ENCODE peak calls at places on chromosomes 5 and 9, in five cellular contexts. W is AG04450, E is uterus, B is kidney, C is keratinocyte. X is an unnamed sample. For H3K9me3, the result is how much of the 10 kb centered on the place peaks cover.

GRCh38 chr9:79581794-79582193 is 10.0 kb downstream of the TLE4 start:
- DNase-seq in W (peak), E (no peak), B (no peak), C (peak), X (no peak)

GRCh38 chr5:66807743-66808142 is 211.6 kb downstream of the MAST4 start:
- DNase-seq in W (peak), E (peak), B (no peak), C (no peak), X (no peak)

GRCh38 chr5:36945687-36946086 is 69.1 kb downstream of the NIPBL start:
- DNase-seq in W (no peak), E (no peak), B (no peak), C (no peak), X (no peak)

GRCh38 chr5:92081958-92082712 is 699.0 kb upstream of the ARRDC3 start:
- DNase-seq in W (no peak), E (no peak), B (no peak), C (no peak), X (no peak)

GRCh38 chr5:139251281-139251687 is 42.3 kb upstream of the MATR3 start:
- DNase-seq in W (no peak), E (no peak), B (no peak), C (no peak), X (no peak)

GRCh38 chr9:83059417-83059816 is 3.5 kb downstream of the RASEF start:
- DNase-seq in W (no peak), E (no peak), B (no peak), C (no peak), X (no peak)

GRCh38 chr5:168941901-168942300 is 359.0 kb downstream of the SLIT3 start:
- DNase-seq in W (no peak), E (no peak), B (no peak), C (no peak), X (no peak)

GRCh38 chr5:123814796-123815479 is 303.0 kb downstream of the CSNK1G3 start:
- DNase-seq in W (no peak), E (no peak), B (no peak), C (no peak), X (no peak)

GRCh38 chr5:29037716-29038115 is 1999.3 kb upstream of the CDH9 start:
- DNase-seq in W (no peak), E (no peak), B (no peak), C (no peak), X (no peak)

GRCh38 chr9:71806916-71807315 is 38.6 kb upstream of the CEMIP2 start:
- DNase-seq in W (peak), E (peak), B (no peak), C (peak), X (peak)

GRCh38 chr9:126623314-126623666 is 9.6 kb downstream of the LMX1B start:
- DNase-seq in W (no peak), E (no peak), B (no peak), C (no peak), X (no peak)

GRCh38 chr5:133864711-133865110 is 103.7 kb downstream of the C5orf15 start:
- DNase-seq in W (no peak), E (no peak), B (no peak), C (no peak), X (no peak)

GRCh38 chr5:34587355-34588241 is 68.5 kb upstream of the RAI14 start:
- DNase-seq in W (no peak), E (no peak), B (no peak), C (no peak), X (no peak)

GRCh38 chr5:168978015-168978414 is 322.9 kb downstream of the SLIT3 start:
- DNase-seq in W (no peak), E (no peak), B (no peak), C (peak), X (no peak)

GRCh38 chr9:132726561-132727150 is 56.4 kb downstream of the GTF3C4 start:
- DNase-seq in W (no peak), E (no peak), B (no peak), C (no peak), X (no peak)

GRCh38 chr5:133739381-133739780 is 127.0 kb upstream of the FSTL4 start:
- DNase-seq in W (no peak), E (no peak), B (no peak), C (no peak), X (no peak)

GRCh38 chr5:128877476-128877875 is 87.8 kb upstream of the SLC27A6 start:
- DNase-seq in W (no peak), E (no peak), B (no peak), C (no peak), X (no peak)

GRCh38 chr5:58056546-58056945 is 403.3 kb downstream of the PLK2 start:
- DNase-seq in W (no peak), E (no peak), B (no peak), C (no peak), X (no peak)

GRCh38 chr5:115168829-115169391 is 798 bp downstream of the TRIM36 start:
- DNase-seq in W (no peak), E (no peak), B (no peak), C (no peak), X (no peak)

GRCh38 chr9:114745108-114745848 is 60.6 kb downstream of the TNFSF15 start:
- DNase-seq in W (no peak), E (no peak), B (no peak), C (no peak), X (no peak)

GRCh38 chr5:16515532-16515931 is 49.9 kb upstream of the ZNF622 start:
- DNase-seq in W (no peak), E (no peak), B (no peak), C (no peak), X (no peak)

GRCh38 chr5:78260771-78261170 is 33.7 kb downstream of the AP3B1 start:
- DNase-seq in W (peak), E (no peak), B (no peak), C (peak), X (no peak)

GRCh38 chr5:91178461-91178860 is 204.7 kb downstream of the ARRDC3 start:
- DNase-seq in W (no peak), E (no peak), B (no peak), C (no peak), X (no peak)

GRCh38 chr5:153813871-153814270 is 224.8 kb downstream of the FAM114A2 start:
- DNase-seq in W (no peak), E (no peak), B (no peak), C (no peak), X (no peak)

GRCh38 chr5:177426566-177427210 is at the start of gene GRK6:
- DNase-seq in W (no peak), E (peak), B (peak), C (no peak), X (no peak)

DNA sequence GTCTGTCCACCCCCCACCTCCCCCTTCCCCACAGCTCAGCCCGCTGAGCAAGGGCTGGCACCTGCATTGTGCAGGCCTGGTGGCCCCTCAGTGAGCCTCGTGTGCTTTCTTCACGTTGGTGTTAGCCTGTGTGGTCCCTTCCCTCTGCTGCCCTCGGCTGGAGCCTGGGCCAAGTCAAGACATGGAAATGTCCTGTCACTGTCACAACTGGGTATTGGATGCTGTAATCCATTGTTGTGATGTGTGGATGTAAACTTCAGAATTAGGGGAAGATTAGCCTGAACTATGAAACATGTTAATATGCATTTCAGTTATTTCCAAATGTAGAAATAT is 103.9 kb downstream of the TRIO start:
- DNase-seq in W (no peak), E (no peak), B (no peak), C (no peak), X (no peak)
- TF ChIP-seq CTCF in W (no peak), E (no peak), B (no peak), C (no peak), X (no peak)

GRCh38 chr5:162801235-162801634 is 636.2 kb upstream of the CCNG1 start:
- DNase-seq in W (no peak), E (no peak), B (no peak), C (no peak), X (no peak)
- H3K4me3 ChIP-seq in W (no peak), E (no peak), B (no peak), C (no peak), X (no peak)

GRCh38 chr5:173592050-173592669 is 24.3 kb downstream of the BOD1 start:
- DNase-seq in W (no peak), E (no peak), B (no peak), C (no peak), X (no peak)
- H3K9me3 ChIP-seq in W (under half), E (under half), B (under half), C (under half), X (under half)

DNA sequence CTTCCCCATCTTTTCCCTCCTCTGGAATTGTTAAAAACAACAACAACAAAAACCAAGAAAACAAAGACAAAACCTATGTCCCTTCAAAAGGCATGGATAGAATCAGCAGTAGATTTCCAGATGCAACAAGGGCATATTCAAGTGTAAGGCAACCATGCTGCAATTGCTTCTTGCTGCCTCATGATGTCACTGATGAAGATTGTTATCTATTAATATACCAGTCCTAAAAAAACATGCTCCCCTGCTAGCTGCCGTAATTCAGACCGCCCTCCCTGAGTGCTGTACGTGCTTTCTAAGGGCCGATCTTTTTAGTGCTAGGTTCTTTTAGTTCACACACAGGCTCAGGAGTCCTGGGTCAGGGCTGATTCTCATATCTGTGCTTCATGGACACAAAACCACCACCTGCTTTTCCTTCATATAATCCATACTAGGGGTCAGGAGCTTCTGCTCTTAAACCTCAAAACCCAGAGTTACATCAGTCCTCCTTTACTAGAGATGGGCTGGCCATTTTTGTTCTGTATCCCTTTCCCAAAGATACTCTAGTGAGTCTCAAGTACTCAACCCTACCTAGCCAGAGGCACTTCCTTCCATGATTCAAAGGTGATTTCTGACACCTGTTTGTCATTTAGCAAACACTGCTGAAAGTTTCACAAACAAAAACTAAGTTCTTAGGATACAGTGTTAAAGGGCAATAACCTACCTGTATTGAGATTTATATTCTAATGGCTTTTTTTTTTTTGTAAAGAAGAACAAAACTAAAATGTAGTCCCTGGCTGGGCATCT is 82.1 kb downstream of the GIN1 start:
- DNase-seq in W (no peak), E (no peak), B (no peak), C (no peak), X (no peak)
- TF ChIP-seq CTCF in W (no peak), E (no peak), B (no peak), C (no peak), X (no peak)

DNA sequence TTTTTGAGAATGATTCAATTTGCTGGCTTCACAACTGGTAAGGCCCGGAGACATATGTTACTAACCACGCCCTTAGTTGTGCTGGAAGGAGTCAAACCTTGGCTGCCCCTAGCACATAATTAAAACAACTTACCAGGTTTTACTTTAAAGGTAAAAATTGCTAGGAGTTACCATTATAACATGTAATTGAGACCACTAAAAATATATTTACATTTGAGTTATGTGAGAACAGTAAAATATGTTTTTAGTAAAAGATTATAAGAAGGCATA is 435.6 kb upstream of the CDH9 start:
- DNase-seq in W (no peak), E (no peak), B (no peak), C (no peak), X (no peak)
- H3K4me3 ChIP-seq in W (no peak), E (no peak), B (no peak), C (no peak), X (no peak)

DNA sequence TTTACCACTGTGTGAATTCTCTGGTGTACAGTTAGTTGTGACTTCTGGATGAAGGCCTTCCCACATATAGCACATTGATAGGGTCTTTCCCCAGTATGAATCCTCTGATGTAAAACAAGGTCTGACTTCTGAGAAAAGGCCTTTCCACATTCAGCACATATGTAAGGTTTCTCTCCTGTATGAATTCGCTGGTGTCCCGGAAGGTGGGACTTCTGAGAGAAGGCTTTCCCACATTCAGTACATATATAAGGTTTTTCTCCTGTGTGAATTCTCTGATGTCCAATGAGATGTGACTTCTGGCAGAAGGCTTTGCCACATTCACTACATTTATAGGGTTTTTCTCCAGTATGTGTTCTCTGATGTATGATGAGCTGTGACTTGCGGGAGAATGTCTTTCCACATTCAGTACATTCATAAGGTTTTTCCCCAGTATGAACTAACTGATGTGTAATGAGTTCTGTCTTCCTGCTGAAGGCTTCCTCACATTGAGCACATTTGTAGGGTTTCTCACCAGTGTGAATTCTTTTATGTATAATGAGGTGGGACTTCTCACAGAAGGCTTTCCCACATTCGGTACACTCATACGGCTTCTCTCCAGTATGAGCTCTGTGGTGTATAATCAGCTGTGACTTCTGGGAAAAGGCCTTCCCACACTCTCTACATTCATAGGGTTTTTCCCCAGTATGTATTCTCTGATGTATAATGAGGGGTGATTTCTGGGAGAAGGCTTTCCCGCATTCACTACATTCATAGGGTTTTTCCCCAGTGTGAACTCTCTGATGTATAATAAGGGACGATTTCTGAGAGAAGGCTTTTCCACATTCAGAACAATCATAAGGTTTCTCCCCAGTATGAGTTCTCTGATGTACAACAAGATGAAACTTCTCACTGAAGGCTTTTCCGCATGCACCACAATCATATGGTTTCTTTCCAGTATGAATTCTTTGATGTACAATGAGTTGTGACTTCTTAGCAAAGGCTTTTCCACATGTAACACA is 9.1 kb downstream of the ZNF300 start:
- DNase-seq in W (no peak), E (no peak), B (no peak), C (no peak), X (no peak)
- H3K9me3 ChIP-seq in W (under half), E (under half), B (half or more), C (under half), X (half or more)

DNA sequence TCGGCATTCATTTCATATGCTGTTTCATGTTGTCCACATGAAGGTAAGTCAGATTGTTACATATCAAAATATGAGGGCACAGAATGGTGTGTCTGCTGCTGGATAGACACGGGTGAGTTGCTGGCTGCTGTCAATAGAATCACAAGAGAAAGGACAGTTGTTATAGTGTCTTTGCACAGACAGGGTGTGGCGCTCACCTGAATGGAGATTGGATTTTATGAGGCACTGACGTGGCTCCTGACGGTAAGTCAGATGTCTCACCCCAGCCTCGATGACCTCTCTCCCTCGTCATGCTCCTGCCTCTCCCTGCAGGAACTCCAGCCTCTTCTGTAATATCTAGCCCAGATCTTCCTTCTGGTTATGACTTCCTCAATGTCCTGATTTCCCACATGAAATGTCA is 75.4 kb upstream of the SELENOP start:
- DNase-seq in W (no peak), E (no peak), B (no peak), C (peak), X (no peak)
- TF ChIP-seq CTCF in W (no peak), E (no peak), B (no peak), C (no peak), X (no peak)

DNA sequence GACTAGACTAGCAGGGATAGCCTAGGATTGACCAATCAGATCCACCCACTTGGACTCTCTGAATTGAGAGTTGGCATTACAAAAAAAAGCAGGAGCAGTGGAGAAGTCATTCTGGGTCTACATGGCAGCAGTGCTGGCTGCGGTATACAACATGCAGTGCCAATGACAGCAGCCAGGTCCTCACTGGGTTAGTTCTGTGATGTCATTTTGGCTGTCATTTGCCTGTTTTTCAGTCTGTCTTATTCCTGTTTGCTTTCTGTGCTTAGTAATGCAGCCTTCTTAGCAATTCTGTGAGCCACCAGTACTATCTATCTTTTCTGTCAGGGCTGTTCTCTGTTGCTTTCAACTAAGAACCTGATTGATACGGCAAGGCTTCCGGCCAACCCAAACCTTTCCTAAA is 471.8 kb downstream of the BNC2 start:
- DNase-seq in W (no peak), E (no peak), B (no peak), C (no peak), X (no peak)
- H3K4me3 ChIP-seq in W (no peak), E (no peak), B (no peak), C (no peak), X (no peak)